ENCODE peak calls at places on chromosomes 6 and 20, in ten cellular contexts. R is left cardiac atrium; V is fibroblast of mammary gland; F is activated T-helper 1 cell treated with anti-CD3 and anti-CD28 coated beads, Interleukin-12 subunit alpha, Interleukin-12 subunit beta, Interleukin-2, Interleukin-4 antibody, amounts not matched to agents 30 ng/mL and 10 ng/mL and 1 ng/mL, durations not matched to agents 14 hours and 24 hours and 36 hours; Y is H4; M is ovary; X is T-helper 2 cell; G is HTR-8/SVneo; K is stimulated activated CD8-positive, alpha-beta memory T cell treated with anti-CD3 and anti-CD28 coated beads, Interleukin-4, amount 100 ng/mL, for 4 hours; T is KBM-7. C is an unnamed sample.

GRCh38 chr6:106360410-106360988 is at the start of gene CRYBG1:
- DNase-seq in R (peak), V (peak), F (peak), Y (peak), M (peak), X (peak), G (peak), K (peak), T (peak), C (peak)

GRCh38 chr20:51628533-51629398 is 86.2 kb upstream of the NFATC2 start:
- DNase-seq in R (no peak), V (peak), F (no peak), Y (no peak), M (no peak), X (no peak), G (no peak), K (no peak), T (no peak), C (peak)

GRCh38 chr6:13400772-13401171 is 72.4 kb upstream of the TBC1D7 start:
- DNase-seq in R (no peak), V (no peak), F (no peak), Y (no peak), M (no peak), X (no peak), G (no peak), K (no peak), T (no peak), C (no peak)

GRCh38 chr6:25005010-25005409 is 69.2 kb upstream of the RIPOR2 start:
- DNase-seq in R (no peak), V (no peak), F (no peak), Y (no peak), M (no peak), X (no peak), G (no peak), K (no peak), T (no peak), C (no peak)

GRCh38 chr20:35303382-35303734 is 11.1 kb upstream of the FAM83C start:
- DNase-seq in R (no peak), V (no peak), F (no peak), Y (no peak), M (no peak), X (no peak), G (no peak), K (no peak), T (no peak), C (no peak)

GRCh38 chr6:45115696-45116095 is 212.4 kb upstream of the RUNX2 start:
- DNase-seq in R (no peak), V (peak), F (no peak), Y (no peak), M (no peak), X (no peak), G (no peak), K (no peak), T (no peak), C (no peak)

GRCh38 chr20:23637282-23638221 is at the start of gene CST3:
- DNase-seq in R (peak), V (peak), F (no peak), Y (peak), M (peak), X (no peak), G (peak), K (no peak), T (peak), C (peak)

GRCh38 chr6:150258381-150258780 is 110.4 kb upstream of the IYD start:
- DNase-seq in R (no peak), V (no peak), F (no peak), Y (no peak), M (no peak), X (no peak), G (no peak), K (no peak), T (no peak), C (no peak)

GRCh38 chr6:106794129-106794528 is 164.8 kb downstream of the QRSL1 start:
- DNase-seq in R (no peak), V (no peak), F (no peak), Y (no peak), M (no peak), X (no peak), G (no peak), K (no peak), T (no peak), C (no peak)

GRCh38 chr6:109263873-109264700 is 118.2 kb downstream of the CD164 start:
- DNase-seq in R (no peak), V (no peak), F (no peak), Y (no peak), M (no peak), X (no peak), G (no peak), K (no peak), T (no peak), C (no peak)

GRCh38 chr20:24535956-24536730 is 66.7 kb downstream of the SYNDIG1 start:
- DNase-seq in R (no peak), V (peak), F (no peak), Y (no peak), M (no peak), X (no peak), G (no peak), K (no peak), T (no peak), C (no peak)

GRCh38 chr6:52538252-52538905 is 38.5 kb downstream of the TRAM2 start:
- DNase-seq in R (no peak), V (no peak), F (no peak), Y (no peak), M (no peak), X (no peak), G (no peak), K (no peak), T (no peak), C (no peak)

GRCh38 chr20:62707981-62708521 is 585 bp upstream of the NTSR1 start:
- DNase-seq in R (no peak), V (no peak), F (no peak), Y (no peak), M (no peak), X (no peak), G (peak), K (no peak), T (peak), C (peak)

GRCh38 chr6:41548098-41548840 is 2.1 kb downstream of the FOXP4 start:
- DNase-seq in R (no peak), V (no peak), F (peak), Y (no peak), M (no peak), X (peak), G (no peak), K (no peak), T (peak), C (no peak)

C was measured in SW480.